ENCODE peak calls at places on chromosome 3, in four cellular contexts. Q is H9, D is trophoblast cell, T is H1. W is an unnamed sample.

GRCh38 chr3:26049956-26050355 is 260.1 kb downstream of the OXSM start:
- DNase-seq in Q (no peak), D (no peak), T (no peak), W (no peak)

GRCh38 chr3:185864767-185865166 is 39.9 kb upstream of the IGF2BP2 start:
- DNase-seq in Q (no peak), D (no peak), T (no peak), W (no peak)

GRCh38 chr3:54360320-54360719 is 238.0 kb downstream of the CACNA2D3 start:
- DNase-seq in Q (no peak), D (no peak), T (no peak), W (peak; percentile 47)

GRCh38 chr3:53721187-53721946 is 124.9 kb downstream of the CHDH start:
- DNase-seq in Q (peak; percentile 52), D (no peak), T (no peak), W (peak; percentile 45)

GRCh38 chr3:173065543-173065970 is 75.5 kb downstream of the SPATA16 start:
- DNase-seq in Q (no peak), D (no peak), T (no peak), W (peak; percentile 23)

GRCh38 chr3:171108066-171108465 is 81.5 kb upstream of the SLC2A2 start:
- DNase-seq in Q (no peak), D (peak; percentile 10), T (no peak), W (no peak)

GRCh38 chr3:13461169-13462124 is 18.7 kb upstream of the HDAC11 start:
- DNase-seq in Q (peak; percentile 93), D (peak; percentile 63), T (peak; percentile 97), W (peak; percentile 95)

GRCh38 chr3:151210676-151211381 is 7.8 kb upstream of the GPR171 start:
- DNase-seq in Q (no peak), D (peak; percentile 26), T (no peak), W (peak; percentile 29)

GRCh38 chr3:134576426-134576825 is 74.4 kb downstream of the KY start:
- DNase-seq in Q (no peak), D (no peak), T (no peak), W (no peak)

GRCh38 chr3:31873254-31873653 is 107.8 kb downstream of the OSBPL10 start:
- DNase-seq in Q (no peak), D (no peak), T (no peak), W (no peak)

GRCh38 chr3:156906275-156906674 is 80.1 kb downstream of the LEKR1 start:
- DNase-seq in Q (no peak), D (no peak), T (no peak), W (no peak)

GRCh38 chr3:143150979-143151726 is 31.6 kb downstream of the CHST2 start:
- DNase-seq in Q (no peak), D (no peak), T (no peak), W (no peak)

GRCh38 chr3:46849686-46850467 is 13.4 kb downstream of the MYL3 start:
- DNase-seq in Q (peak; percentile 20), D (no peak), T (no peak), W (no peak)

GRCh38 chr3:180383332-180384020 is 218.5 kb upstream of the TTC14 start:
- DNase-seq in Q (no peak), D (no peak), T (no peak), W (no peak)

GRCh38 chr3:60289356-60289935 is 961.8 kb downstream of the FHIT start:
- DNase-seq in Q (no peak), D (no peak), T (no peak), W (no peak)

GRCh38 chr3:18812316-18812715 is 336.0 kb upstream of the KCNH8 start:
- DNase-seq in Q (no peak), D (no peak), T (no peak), W (no peak)

GRCh38 chr3:131285456-131285855 is 96.1 kb upstream of the NUDT16 start:
- DNase-seq in Q (no peak), D (peak; percentile 78), T (no peak), W (no peak)

GRCh38 chr3:33831053-33831452 is 32.6 kb downstream of the PDCD6IP start:
- DNase-seq in Q (no peak), D (no peak), T (no peak), W (no peak)

GRCh38 chr3:195727596-195728195 is 6.9 kb downstream of the MUC20 start:
- DNase-seq in Q (no peak), D (no peak), T (no peak), W (no peak)

GRCh38 chr3:112653881-112654300 is 12.9 kb upstream of the CCDC80 start:
- DNase-seq in Q (no peak), D (peak; percentile 84), T (no peak), W (no peak)

GRCh38 chr3:127052121-127052561 is 69.2 kb downstream of the PLXNA1 start:
- DNase-seq in Q (no peak), D (no peak), T (no peak), W (no peak)

GRCh38 chr3:58244186-58244585 is 6.6 kb downstream of the ABHD6 start:
- DNase-seq in Q (no peak), D (no peak), T (no peak), W (no peak)

GRCh38 chr3:105355355-105356063 is 11.2 kb upstream of the ALCAM start:
- DNase-seq in Q (no peak), D (peak; percentile 16), T (no peak), W (no peak)

GRCh38 chr3:192827208-192827607 is 90.4 kb downstream of the MB21D2 start:
- DNase-seq in Q (no peak), D (no peak), T (no peak), W (no peak)

GRCh38 chr3:59081071-59081470 is 31.2 kb upstream of the CFAP20DC start:
- DNase-seq in Q (no peak), D (peak; percentile 85), T (no peak), W (no peak)

GRCh38 chr3:105906834-105907233 is 38.0 kb upstream of the CBLB start:
- DNase-seq in Q (no peak), D (peak; percentile 86), T (no peak), W (no peak)

GRCh38 chr3:194045289-194045688 is 90.7 kb upstream of the HES1 start:
- DNase-seq in Q (no peak), D (no peak), T (no peak), W (no peak)

GRCh38 chr3:98589331-98589870 is 4.0 kb downstream of the CPOX start:
- DNase-seq in Q (no peak), D (no peak), T (no peak), W (no peak)

GRCh38 chr3:183437696-183438564 is 9.5 kb upstream of the MCF2L2 start:
- DNase-seq in Q (no peak), D (no peak), T (no peak), W (no peak)

GRCh38 chr3:27628029-27628750 is 93.9 kb downstream of the EOMES start:
- DNase-seq in Q (no peak), D (no peak), T (no peak), W (no peak)

GRCh38 chr3:27629381-27629780 is 92.7 kb downstream of the EOMES start:
- DNase-seq in Q (no peak), D (no peak), T (no peak), W (no peak)

GRCh38 chr3:27630892-27631291 is 91.2 kb downstream of the EOMES start:
- DNase-seq in Q (no peak), D (peak; percentile 49), T (no peak), W (no peak)

GRCh38 chr3:27633224-27633545 is 88.9 kb downstream of the EOMES start:
- DNase-seq in Q (no peak), D (no peak), T (no peak), W (peak; percentile 5)

GRCh38 chr3:27632431-27633223 is 89.5 kb downstream of the EOMES start:
- DNase-seq in Q (peak; percentile 53), D (peak; percentile 81), T (no peak), W (peak; percentile 63)
- H3K18ac ChIP-seq in Q (peak overlapping the region; percentile 94), D (no peak overlapping the region), T (no peak overlapping the region), W (no peak overlapping the region)

GRCh38 chr3:188421151-188421821 is 267.3 kb downstream of the LPP start:
- DNase-seq in Q (no peak), D (no peak), T (no peak), W (no peak)

GRCh38 chr3:188417329-188417728 is 263.4 kb downstream of the LPP start:
- DNase-seq in Q (no peak), D (no peak), T (no peak), W (no peak)

GRCh38 chr3:188416041-188416440 is 262.1 kb downstream of the LPP start:
- DNase-seq in Q (no peak), D (no peak), T (no peak), W (no peak)

GRCh38 chr3:188421836-188422540 is 268.0 kb downstream of the LPP start:
- DNase-seq in Q (no peak), D (no peak), T (no peak), W (no peak)
- H3K79me2 ChIP-seq in Q (no peaks in the 10 kb centered on the region), D (no peaks in the 10 kb centered on the region), T (peaks cover 3% of the 10 kb centered on the region), W (no peaks in the 10 kb centered on the region)

DNA sequence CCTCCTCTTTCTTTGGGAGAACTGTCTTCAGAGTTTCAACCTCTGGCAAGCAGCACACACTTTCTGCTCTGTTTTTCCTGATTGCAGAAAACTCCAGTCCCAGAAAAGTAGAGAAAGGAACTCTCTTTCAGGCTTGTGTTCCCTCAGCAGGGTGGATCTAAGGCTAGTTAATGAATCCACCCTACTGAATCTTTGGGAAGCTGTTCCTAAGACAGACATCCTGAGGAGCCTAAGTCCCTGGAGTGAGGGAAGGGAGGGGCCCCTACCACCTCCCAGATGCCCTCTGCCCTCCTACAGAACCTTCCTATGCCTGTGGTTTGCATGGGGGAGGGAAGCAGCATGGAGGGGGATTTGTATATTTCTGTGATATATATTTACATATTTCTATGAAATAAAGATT is 124.4 kb downstream of the ANO10 start:
- DNase-seq in Q (no peak), D (no peak), T (no peak), W (no peak)
- H3K18ac ChIP-seq in Q (no peak overlapping the region), D (no peak overlapping the region), T (no peak overlapping the region), W (no peak overlapping the region)

GRCh38 chr3:41578798-41579197 is 379.5 kb downstream of the CTNNB1 start:
- DNase-seq in Q (no peak), D (no peak), T (no peak), W (no peak)
- H3K79me2 ChIP-seq in Q (no peaks in the 10 kb centered on the region), D (no peaks in the 10 kb centered on the region), T (no peaks in the 10 kb centered on the region), W (no peaks in the 10 kb centered on the region)